ENCODE peak calls at places on chromosomes 13 and 19, in eight cellular contexts. K is tibial nerve, H is left lung, O is fibroblast of pulmonary artery, N is AG04449, D is left ventricle myocardium inferior, E is fibroblast of lung, P is HCT116. C is an unnamed sample.

GRCh38 chr13:77952276-77952675 is 33.6 kb upstream of the EDNRB start:
- DNase-seq in K (no peak), H (no peak), O (no peak), N (no peak), D (no peak), E (no peak), P (no peak), C (no peak)

GRCh38 chr13:113491418-113491883 is 940 bp upstream of the DCUN1D2 start:
- DNase-seq in K (no peak), H (no peak), O (no peak), N (no peak), D (peak), E (peak), P (no peak), C (no peak)

GRCh38 chr19:14416743-14417214 is 2.4 kb downstream of the DDX39A start:
- DNase-seq in K (no peak), H (no peak), O (no peak), N (no peak), D (no peak), E (no peak), P (no peak), C (no peak)

GRCh38 chr19:35767288-35768081 is 7.9 kb upstream of the ARHGAP33 start:
- DNase-seq in K (no peak), H (no peak), O (no peak), N (no peak), D (no peak), E (no peak), P (no peak), C (peak)

GRCh38 chr13:47679391-47679790 is 321.7 kb downstream of the SUCLA2 start:
- DNase-seq in K (no peak), H (no peak), O (peak), N (peak), D (no peak), E (peak), P (no peak), C (no peak)

GRCh38 chr13:101881593-101881992 is 429.1 kb downstream of the ITGBL1 start:
- DNase-seq in K (no peak), H (no peak), O (no peak), N (no peak), D (no peak), E (no peak), P (no peak), C (no peak)

GRCh38 chr13:26557393-26558073 is at the start of gene WASF3:
- DNase-seq in K (peak), H (peak), O (peak), N (peak), D (peak), E (peak), P (peak), C (peak)

GRCh38 chr13:39875111-39875510 is 219.6 kb downstream of the COG6 start:
- DNase-seq in K (no peak), H (no peak), O (peak), N (no peak), D (no peak), E (no peak), P (no peak), C (no peak)

GRCh38 chr19:2014081-2014693 is 1.3 kb downstream of the BTBD2 start:
- DNase-seq in K (no peak), H (no peak), O (no peak), N (no peak), D (no peak), E (no peak), P (no peak), C (no peak)

GRCh38 chr19:18473003-18473705 is 35.2 kb upstream of the ISYNA1 start:
- DNase-seq in K (no peak), H (no peak), O (no peak), N (no peak), D (no peak), E (no peak), P (no peak), C (no peak)

GRCh38 chr19:6769006-6769637 is 1.9 kb upstream of the SH2D3A start:
- DNase-seq in K (no peak), H (no peak), O (peak), N (no peak), D (no peak), E (peak), P (no peak), C (peak)

GRCh38 chr19:55526216-55527196 is 10.4 kb downstream of the SBK2 start:
- DNase-seq in K (no peak), H (peak), O (peak), N (no peak), D (peak), E (peak), P (no peak), C (no peak)

GRCh38 chr19:20051841-20052768 is 12.8 kb upstream of the ZNF682 start:
- DNase-seq in K (peak), H (peak), O (peak), N (peak), D (peak), E (peak), P (no peak), C (peak)

GRCh38 chr13:59269476-59269875 is 894.3 kb downstream of the DIAPH3 start:
- DNase-seq in K (no peak), H (no peak), O (peak), N (peak), D (no peak), E (peak), P (no peak), C (no peak)

GRCh38 chr13:75760182-75760981 is 124.3 kb downstream of the LMO7 start:
- DNase-seq in K (no peak), H (peak), O (no peak), N (no peak), D (no peak), E (peak), P (peak), C (no peak)

GRCh38 chr13:97108535-97108910 is 113.6 kb upstream of the MBNL2 start:
- DNase-seq in K (no peak), H (no peak), O (peak), N (no peak), D (no peak), E (peak), P (no peak), C (no peak)

GRCh38 chr19:11642902-11643301 is 45.6 kb downstream of the ZNF627 start:
- DNase-seq in K (no peak), H (no peak), O (no peak), N (no peak), D (no peak), E (no peak), P (no peak), C (no peak)

GRCh38 chr13:99314640-99315176 is 7.5 kb upstream of the GPR183 start:
- DNase-seq in K (no peak), H (no peak), O (peak), N (no peak), D (no peak), E (no peak), P (peak), C (no peak)

GRCh38 chr13:85197431-85197830 is 601.8 kb downstream of the SLITRK6 start:
- DNase-seq in K (no peak), H (no peak), O (peak), N (no peak), D (no peak), E (no peak), P (no peak), C (no peak)

GRCh38 chr19:48490980-48491792 is 20.4 kb downstream of the LMTK3 start:
- DNase-seq in K (no peak), H (no peak), O (no peak), N (no peak), D (no peak), E (no peak), P (peak), C (peak)

GRCh38 chr19:49427855-49428546 is 2.8 kb downstream of the GFY start:
- DNase-seq in K (no peak), H (no peak), O (no peak), N (no peak), D (no peak), E (no peak), P (no peak), C (peak)

GRCh38 chr13:32225494-32225931 is 89.7 kb downstream of the ZAR1L start:
- DNase-seq in K (no peak), H (no peak), O (peak), N (peak), D (no peak), E (peak), P (no peak), C (no peak)

GRCh38 chr19:13022111-13022858 is 27.0 kb downstream of the NFIX start:
- DNase-seq in K (no peak), H (no peak), O (no peak), N (no peak), D (peak), E (peak), P (no peak), C (peak)

GRCh38 chr19:1507192-1507660 is 5.6 kb downstream of the ADAMTSL5 start:
- DNase-seq in K (no peak), H (no peak), O (no peak), N (no peak), D (no peak), E (no peak), P (no peak), C (no peak)

GRCh38 chr19:28244966-28245365 is 968.0 kb downstream of the UQCRFS1 start:
- DNase-seq in K (no peak), H (no peak), O (no peak), N (no peak), D (no peak), E (no peak), P (no peak), C (no peak)

GRCh38 chr19:8922591-8922990 is 87.6 kb downstream of the MUC16 start:
- DNase-seq in K (no peak), H (no peak), O (no peak), N (no peak), D (no peak), E (no peak), P (no peak), C (no peak)

GRCh38 chr13:72166102-72166660 is 299.2 kb upstream of the DACH1 start:
- DNase-seq in K (no peak), H (no peak), O (no peak), N (no peak), D (no peak), E (no peak), P (no peak), C (no peak)

GRCh38 chr19:52415711-52416110 is 13.2 kb upstream of the ZNF534 start:
- DNase-seq in K (no peak), H (no peak), O (no peak), N (no peak), D (no peak), E (no peak), P (no peak), C (no peak)

GRCh38 chr13:114063545-114064515 is 68.6 kb downstream of the RASA3 start:
- DNase-seq in K (no peak), H (peak), O (peak), N (no peak), D (peak), E (peak), P (no peak), C (no peak)

DNA sequence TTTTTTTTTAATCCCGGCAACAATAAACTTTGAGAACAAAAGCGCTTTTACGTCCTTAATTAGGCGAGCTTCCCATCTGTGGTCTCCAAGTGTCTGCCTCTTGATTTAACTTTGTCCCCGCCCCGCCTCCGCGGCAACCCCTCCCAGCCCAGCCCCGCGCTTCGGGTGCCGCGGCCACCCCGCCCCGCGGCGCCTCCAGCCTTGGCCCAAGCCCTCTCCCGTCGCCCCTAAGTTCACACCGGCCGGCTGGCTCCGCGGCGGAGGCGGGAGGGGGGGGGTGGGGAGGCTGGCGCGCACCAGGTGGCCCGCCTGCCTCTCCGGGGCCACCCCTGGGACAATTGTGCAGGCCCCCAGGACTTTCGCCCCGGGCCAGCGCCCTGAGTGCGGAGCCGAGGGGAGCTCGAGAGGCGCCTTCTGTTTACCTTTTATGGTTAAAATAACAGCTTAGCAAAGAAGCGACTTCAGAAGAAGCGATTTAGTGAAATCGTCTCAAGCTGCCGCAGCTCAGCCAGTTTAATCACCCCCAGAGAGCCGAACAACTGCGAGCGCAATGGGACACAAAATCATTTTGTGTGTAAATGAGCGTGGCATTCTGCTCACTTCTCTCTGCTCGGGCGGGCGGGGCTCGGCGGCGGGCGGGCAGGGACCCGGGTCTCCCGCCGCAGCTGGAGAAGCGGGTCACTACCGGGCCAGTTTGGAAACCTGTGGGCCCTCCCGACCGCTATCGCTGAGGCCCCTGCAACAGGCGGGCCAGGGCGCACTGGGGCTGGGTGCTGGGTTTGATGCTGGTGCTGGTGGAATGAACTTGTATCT is 1.4 kb downstream of the KCTD15 start:
- DNase-seq in K (no peak), H (no peak), O (peak), N (no peak), D (peak), E (peak), P (no peak), C (no peak)
- TF ChIP-seq CTCF in K (no peak), H (no peak), O (no peak), N (no peak), D (no peak), E (no peak), P (no peak), C (no peak)

GRCh38 chr19:29598036-29598435 is 8.0 kb upstream of the POP4 start:
- DNase-seq in K (no peak), H (no peak), O (no peak), N (no peak), D (no peak), E (no peak), P (no peak), C (no peak)

GRCh38 chr19:29593869-29594268 is 12.2 kb upstream of the POP4 start:
- DNase-seq in K (no peak), H (no peak), O (no peak), N (no peak), D (no peak), E (no peak), P (no peak), C (no peak)

GRCh38 chr19:29598496-29598895 is 7.6 kb upstream of the POP4 start:
- DNase-seq in K (no peak), H (no peak), O (no peak), N (no peak), D (no peak), E (no peak), P (no peak), C (no peak)

GRCh38 chr19:29596080-29596479 is 10.0 kb upstream of the POP4 start:
- DNase-seq in K (no peak), H (no peak), O (no peak), N (no peak), D (no peak), E (no peak), P (no peak), C (no peak)

GRCh38 chr19:29596885-29597525 is 9.1 kb upstream of the POP4 start:
- DNase-seq in K (no peak), H (no peak), O (peak), N (no peak), D (no peak), E (peak), P (no peak), C (no peak)
- TF ChIP-seq CTCF in K (no peak), H (no peak), O (peak), N (peak), D (peak), E (no peak), P (no peak), C (peak)

DNA sequence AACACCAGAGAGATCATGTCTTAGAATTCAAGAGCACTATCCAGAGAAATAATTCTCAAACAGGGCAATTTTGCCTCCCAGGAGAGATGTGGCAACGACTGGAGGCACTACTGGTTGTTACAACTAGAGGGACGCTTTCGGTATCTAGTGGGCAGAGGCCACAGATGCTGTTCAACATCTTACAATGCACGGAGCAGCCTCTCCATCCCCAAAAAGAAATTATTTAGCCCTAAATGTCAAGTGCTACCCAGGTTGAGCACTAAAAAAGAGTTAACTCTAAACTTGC is 78.6 kb downstream of the ABCC4 start:
- DNase-seq in K (no peak), H (no peak), O (no peak), N (no peak), D (no peak), E (no peak), P (no peak), C (no peak)
- TF ChIP-seq CTCF in K (no peak), H (no peak), O (no peak), N (no peak), D (no peak), E (no peak), P (no peak), C (peak)

GRCh38 chr13:110581489-110582185 is 20.1 kb upstream of the RAB20 start:
- DNase-seq in K (no peak), H (no peak), O (no peak), N (no peak), D (no peak), E (no peak), P (no peak), C (no peak)
- TF ChIP-seq CTCF in K (no peak), H (no peak), O (no peak), N (no peak), D (no peak), E (no peak), P (no peak), C (no peak)

DNA sequence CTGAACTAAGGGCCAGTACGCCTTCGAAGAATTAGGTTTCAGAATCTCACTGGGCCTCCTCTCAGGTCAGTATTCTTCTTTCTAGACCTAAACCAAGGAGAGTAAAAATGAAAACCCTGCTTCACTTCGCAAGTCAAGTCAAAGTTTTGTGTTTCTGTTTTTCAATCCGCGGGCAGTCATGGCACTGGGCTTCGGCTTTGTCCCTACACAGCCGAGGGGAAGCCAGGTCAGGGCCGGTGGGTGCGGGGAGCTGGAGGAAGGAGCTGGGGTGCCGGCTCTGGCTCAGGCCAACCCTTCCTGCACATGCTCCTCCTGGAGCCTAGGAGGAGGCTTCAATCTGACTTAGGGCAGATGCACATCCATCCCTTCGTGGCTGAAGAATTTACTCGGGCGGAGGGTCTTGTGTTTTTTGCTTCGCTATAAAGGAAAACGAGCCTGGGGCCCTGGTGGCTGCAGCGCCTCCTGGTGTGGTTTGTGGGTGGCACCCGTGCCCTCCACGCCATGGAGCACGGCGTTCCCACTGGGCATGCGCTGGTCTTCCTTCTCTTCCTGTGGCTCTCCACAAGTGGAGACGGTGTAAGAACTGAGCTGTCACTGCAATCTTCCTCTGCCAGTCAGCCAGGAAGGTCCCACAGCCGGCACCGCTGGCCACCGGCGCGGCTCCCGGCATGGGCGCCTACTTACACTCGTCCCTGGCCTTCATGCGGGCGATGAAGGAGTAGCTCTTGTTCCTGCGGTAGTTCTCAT is 22.5 kb downstream of the C19orf44 start:
- DNase-seq in K (no peak), H (no peak), O (no peak), N (no peak), D (no peak), E (no peak), P (no peak), C (no peak)
- TF ChIP-seq CTCF in K (no peak), H (no peak), O (no peak), N (no peak), D (no peak), E (no peak), P (no peak), C (no peak)

GRCh38 chr13:82136880-82137279 is 1745.4 kb downstream of the SLITRK1 start:
- DNase-seq in K (no peak), H (no peak), O (no peak), N (no peak), D (no peak), E (no peak), P (no peak), C (no peak)
- TF ChIP-seq CTCF in K (no peak), H (no peak), O (no peak), N (no peak), D (no peak), E (no peak), P (no peak), C (no peak)

GRCh38 chr19:4586245-4586644 is 26.8 kb upstream of the SEMA6B start:
- DNase-seq in K (no peak), H (no peak), O (no peak), N (no peak), D (no peak), E (no peak), P (no peak), C (no peak)

GRCh38 chr19:4582980-4583842 is 23.7 kb upstream of the SEMA6B start:
- DNase-seq in K (no peak), H (no peak), O (no peak), N (no peak), D (no peak), E (no peak), P (no peak), C (no peak)

GRCh38 chr19:4583961-4584669 is 24.6 kb upstream of the SEMA6B start:
- DNase-seq in K (no peak), H (no peak), O (peak), N (no peak), D (no peak), E (no peak), P (no peak), C (peak)

GRCh38 chr19:4585556-4585955 is 26.1 kb upstream of the SEMA6B start:
- DNase-seq in K (no peak), H (no peak), O (no peak), N (no peak), D (no peak), E (no peak), P (no peak), C (no peak)

GRCh38 chr19:4584670-4585460 is 25.4 kb upstream of the SEMA6B start:
- DNase-seq in K (no peak), H (no peak), O (no peak), N (no peak), D (no peak), E (no peak), P (no peak), C (no peak)
- TF ChIP-seq CTCF in K (no peak), H (no peak), O (no peak), N (no peak), D (no peak), E (no peak), P (no peak), C (no peak)

GRCh38 chr13:23159587-23160240 is 21.1 kb upstream of the SGCG start:
- DNase-seq in K (no peak), H (no peak), O (no peak), N (no peak), D (no peak), E (no peak), P (no peak), C (peak)
- TF ChIP-seq CTCF in K (no peak), H (no peak), O (no peak), N (no peak), D (peak), E (no peak), P (no peak), C (no peak)